ENCODE peak calls at places on chromosomes 4 and X, in five cellular contexts. S is fibroblast of the aortic adventitia, T is thoracic aorta, E is HFF-Myc, K is AG04450. A is an unnamed sample.

GRCh38 chr4:95124906-95125504 is 367.2 kb downstream of the BMPR1B start:
- DNase-seq in S (peak), T (no peak), E (peak), K (peak), A (peak)

GRCh38 chrX:94831364-94831763 is 1157.4 kb downstream of the FAM133A start:
- DNase-seq in S (peak), T (no peak), E (no peak), K (no peak), A (no peak)

GRCh38 chr4:119207051-119207450 is 5.5 kb upstream of the USP53 start:
- DNase-seq in S (peak), T (no peak), E (peak), K (no peak), A (no peak)

GRCh38 chr4:98603683-98604573 is 54.5 kb downstream of the TSPAN5 start:
- DNase-seq in S (no peak), T (no peak), E (no peak), K (no peak), A (no peak)

GRCh38 chr4:65665951-65666523 is 4.3 kb downstream of the EPHA5 start:
- DNase-seq in S (no peak), T (no peak), E (no peak), K (no peak), A (no peak)

GRCh38 chrX:20382518-20383291 is 116.0 kb upstream of the RPS6KA3 start:
- DNase-seq in S (no peak), T (no peak), E (no peak), K (no peak), A (no peak)

GRCh38 chr4:151561551-151562256 is 152.7 kb downstream of the FHIP1A start:
- DNase-seq in S (peak), T (no peak), E (no peak), K (no peak), A (no peak)

GRCh38 chrX:5051831-5052491 is 1176.7 kb downstream of the NLGN4X start:
- DNase-seq in S (no peak), T (peak), E (no peak), K (no peak), A (peak)

GRCh38 chr4:98939892-98940298 is 11.0 kb upstream of the EIF4E start:
- DNase-seq in S (peak), T (no peak), E (no peak), K (peak), A (no peak)

GRCh38 chrX:143934542-143934941 is 50.7 kb downstream of the UBE2NL start:
- DNase-seq in S (no peak), T (no peak), E (no peak), K (no peak), A (no peak)

GRCh38 chrX:153477458-153477857 is 7.1 kb upstream of the HAUS7 start:
- DNase-seq in S (no peak), T (no peak), E (no peak), K (no peak), A (no peak)

GRCh38 chrX:136204571-136204970 is 46.6 kb downstream of the MAP7D3 start:
- DNase-seq in S (peak), T (peak), E (no peak), K (no peak), A (no peak)

GRCh38 chrX:23861215-23861896 is 46.4 kb downstream of the APOO start:
- DNase-seq in S (no peak), T (no peak), E (no peak), K (no peak), A (no peak)

GRCh38 chrX:32749075-32749474 is 462.3 kb downstream of the DMD start:
- DNase-seq in S (no peak), T (no peak), E (no peak), K (no peak), A (no peak)

GRCh38 chr4:87067120-87067885 is 132.5 kb downstream of the AFF1 start:
- DNase-seq in S (peak), T (no peak), E (no peak), K (no peak), A (no peak)

GRCh38 chr4:6804082-6804752 is 21.7 kb downstream of the KIAA0232 start:
- DNase-seq in S (no peak), T (no peak), E (no peak), K (no peak), A (no peak)

GRCh38 chrX:63746278-63746677 is 38.7 kb downstream of the ARHGEF9 start:
- DNase-seq in S (no peak), T (no peak), E (no peak), K (no peak), A (no peak)

GRCh38 chr4:76279462-76279861 is 27.1 kb upstream of the STBD1 start:
- DNase-seq in S (no peak), T (no peak), E (no peak), K (no peak), A (no peak)

GRCh38 chr4:16032871-16033505 is 50.8 kb downstream of the PROM1 start:
- DNase-seq in S (no peak), T (no peak), E (no peak), K (no peak), A (peak)

GRCh38 chr4:113700602-113701150 is 60.9 kb downstream of the CAMK2D start:
- DNase-seq in S (no peak), T (no peak), E (no peak), K (no peak), A (no peak)

GRCh38 chr4:39054497-39054896 is 7.5 kb upstream of the KLHL5 start:
- DNase-seq in S (no peak), T (no peak), E (no peak), K (no peak), A (no peak)

GRCh38 chr4:185849543-185850185 is 37.7 kb upstream of the SORBS2 start:
- DNase-seq in S (peak), T (no peak), E (no peak), K (no peak), A (no peak)

GRCh38 chr4:56348582-56348981 is 38.7 kb downstream of the AASDH start:
- DNase-seq in S (no peak), T (no peak), E (no peak), K (no peak), A (no peak)

GRCh38 chr4:81839347-81840042 is 367.8 kb upstream of the RASGEF1B start:
- DNase-seq in S (no peak), T (no peak), E (no peak), K (no peak), A (peak)

GRCh38 chr4:13059015-13059414 is 425.1 kb downstream of the RAB28 start:
- DNase-seq in S (no peak), T (no peak), E (no peak), K (no peak), A (no peak)

GRCh38 chrX:103215037-103215767 is at the start of gene BEX4:
- DNase-seq in S (peak), T (peak), E (peak), K (no peak), A (no peak)

GRCh38 chrX:123648028-123648810 is 84.6 kb downstream of the THOC2 start:
- DNase-seq in S (peak), T (no peak), E (peak), K (peak), A (peak)

DNA sequence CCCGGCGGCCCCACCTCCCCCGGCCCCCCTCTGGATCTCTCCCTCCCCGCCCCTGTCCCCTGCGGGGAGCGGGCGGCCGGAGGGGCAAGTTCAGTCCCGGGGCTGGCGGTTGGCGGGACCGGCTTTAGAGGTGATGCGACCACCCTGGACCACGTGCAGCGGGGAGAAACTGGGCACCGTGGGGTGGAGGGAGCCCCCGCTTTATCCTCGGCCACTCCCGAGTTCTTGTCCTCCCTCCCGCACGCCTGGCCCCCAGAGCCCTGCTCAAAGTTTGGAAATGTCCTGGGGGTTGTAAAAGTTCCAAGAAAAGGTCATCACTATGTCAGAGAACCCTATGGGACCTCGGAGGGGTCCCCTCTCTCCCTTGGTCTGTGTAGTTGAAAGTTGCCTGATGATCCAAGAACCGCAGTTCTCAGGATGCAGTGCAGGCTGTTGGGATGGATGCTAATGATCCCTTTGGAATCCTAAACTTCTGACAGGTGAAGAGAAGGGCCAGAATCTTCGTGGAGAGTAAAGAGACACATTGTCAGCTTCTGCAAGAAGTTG is 411 bp upstream of the VEGFC start:
- DNase-seq in S (no peak), T (no peak), E (no peak), K (no peak), A (no peak)
- TF ChIP-seq CTCF in S (no peak), T (no peak), E (no peak), K (no peak), A (no peak)

GRCh38 chrX:49037883-49038475 is 5.2 kb downstream of the TFE3 start:
- DNase-seq in S (peak), T (no peak), E (no peak), K (peak), A (no peak)

GRCh38 chrX:49042581-49043219 is 457 bp downstream of the TFE3 start:
- DNase-seq in S (no peak), T (no peak), E (no peak), K (no peak), A (no peak)

GRCh38 chrX:49040376-49040955 is 2.7 kb downstream of the TFE3 start:
- DNase-seq in S (peak), T (no peak), E (no peak), K (no peak), A (no peak)

GRCh38 chrX:49041683-49042529 is 1.3 kb downstream of the TFE3 start:
- DNase-seq in S (peak), T (no peak), E (no peak), K (peak), A (no peak)

DNA sequence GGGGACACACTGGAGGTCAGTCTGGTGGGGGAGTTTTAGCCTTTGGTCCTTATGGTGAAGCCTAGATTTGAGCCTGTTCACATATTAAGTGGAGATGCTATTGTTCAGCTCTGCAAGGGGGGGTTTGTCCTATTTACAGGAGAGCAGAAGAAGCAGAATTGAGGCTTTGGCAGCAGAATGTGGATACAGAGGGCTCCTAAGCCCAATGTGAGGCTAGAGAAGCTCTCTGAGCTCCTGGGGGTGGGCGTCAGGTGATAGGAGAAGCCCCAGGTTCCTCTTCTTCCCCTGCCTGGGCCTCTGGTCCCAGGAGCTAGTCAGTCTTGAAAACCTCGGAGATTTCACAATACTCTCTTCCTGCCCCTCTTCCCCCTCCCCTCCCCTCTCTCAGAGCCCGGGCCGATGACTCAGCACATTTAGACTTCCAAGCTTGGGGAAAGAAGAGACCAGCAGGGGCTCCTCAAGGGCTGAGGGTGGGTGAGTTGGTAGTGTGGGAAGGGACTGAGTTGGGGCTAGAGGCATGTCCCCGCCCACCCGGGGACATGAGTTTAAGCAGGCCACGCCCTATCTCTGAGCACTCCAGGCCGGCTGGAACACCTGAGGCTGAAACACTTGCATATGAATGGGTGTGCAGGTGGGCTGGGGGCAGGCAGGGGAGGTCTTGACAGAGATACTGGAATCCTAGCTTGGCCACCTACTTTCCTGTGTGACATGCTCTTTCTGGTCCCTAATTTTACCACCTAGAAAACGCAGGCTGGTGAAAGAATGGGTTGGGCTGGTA is 3.4 kb downstream of the TFE3 start:
- DNase-seq in S (peak), T (peak), E (peak), K (peak), A (peak)
- TF ChIP-seq CTCF in S (peak), T (no peak), E (no peak), K (peak), A (peak)

GRCh38 chrX:44906542-44906941 is 33.6 kb downstream of the KDM6A start:
- DNase-seq in S (no peak), T (no peak), E (no peak), K (no peak), A (no peak)

GRCh38 chrX:44903107-44903506 is 30.1 kb downstream of the KDM6A start:
- DNase-seq in S (peak), T (no peak), E (no peak), K (peak), A (no peak)

GRCh38 chrX:44903842-44904530 is 31.0 kb downstream of the KDM6A start:
- DNase-seq in S (no peak), T (no peak), E (no peak), K (no peak), A (no peak)

GRCh38 chrX:44906041-44906440 is 33.1 kb downstream of the KDM6A start:
- DNase-seq in S (no peak), T (no peak), E (no peak), K (no peak), A (no peak)

DNA sequence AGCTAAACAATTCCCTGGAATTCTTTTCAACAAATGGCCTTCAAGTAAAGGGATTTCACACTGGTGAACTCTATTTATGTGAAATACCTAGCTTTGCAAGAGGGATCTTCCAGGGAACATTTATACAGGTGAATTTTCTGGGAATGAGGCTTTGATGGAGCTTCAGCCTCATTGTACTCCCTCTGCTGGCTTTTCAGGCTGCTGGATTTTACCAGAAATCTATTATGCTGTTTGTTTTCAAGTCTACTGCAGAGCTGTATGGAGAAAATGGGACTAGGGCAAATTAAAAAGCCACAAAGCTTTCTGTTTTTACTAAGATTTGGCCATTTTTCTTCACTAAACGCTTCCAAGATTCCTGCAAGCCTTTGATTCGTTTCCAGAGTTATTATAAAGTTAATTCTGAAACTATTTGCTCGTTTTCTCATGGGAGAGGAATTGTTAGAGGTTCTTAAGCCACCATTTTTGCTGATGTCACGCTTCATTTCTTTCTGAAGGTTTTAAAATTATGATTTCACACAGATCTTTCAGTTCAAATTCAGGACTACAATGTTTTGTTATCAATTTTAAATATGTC is 31.6 kb downstream of the KDM6A start:
- DNase-seq in S (peak), T (no peak), E (no peak), K (no peak), A (no peak)
- TF ChIP-seq CTCF in S (peak), T (no peak), E (peak), K (peak), A (peak)

GRCh38 chrX:38175140-38175539 is 45.5 kb downstream of the SRPX start:
- DNase-seq in S (no peak), T (no peak), E (no peak), K (no peak), A (no peak)
- TF ChIP-seq CTCF in S (peak), T (no peak), E (peak), K (peak), A (peak)

DNA sequence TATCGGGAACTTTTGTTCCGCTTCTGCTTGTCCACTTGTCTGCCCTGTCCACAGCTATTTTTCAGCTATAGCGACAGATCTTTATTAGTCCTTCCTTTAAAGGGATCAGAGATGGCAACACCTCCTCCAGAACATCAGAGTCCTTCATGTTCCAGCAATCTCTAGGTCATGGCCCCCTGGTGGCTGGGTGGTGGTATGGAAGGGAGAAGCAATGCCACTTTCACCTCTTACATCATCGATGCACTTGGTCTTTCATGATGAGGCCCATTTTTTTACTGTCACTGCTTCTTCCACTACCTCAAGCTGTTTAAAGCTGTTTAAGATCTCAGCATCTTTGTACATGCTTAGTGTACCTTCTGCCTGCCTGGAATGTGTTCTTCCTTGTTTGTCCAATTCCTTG is 106.7 kb downstream of the ARHGAP6 start:
- DNase-seq in S (no peak), T (no peak), E (no peak), K (no peak), A (no peak)
- TF ChIP-seq CTCF in S (peak), T (no peak), E (peak), K (peak), A (peak)

GRCh38 chr4:8103991-8104390 is 54.6 kb downstream of the ABLIM2 start:
- DNase-seq in S (no peak), T (no peak), E (no peak), K (no peak), A (no peak)

GRCh38 chr4:8105303-8106100 is 53.1 kb downstream of the ABLIM2 start:
- DNase-seq in S (no peak), T (no peak), E (no peak), K (no peak), A (no peak)

GRCh38 chr4:8106451-8107025 is 52.1 kb downstream of the ABLIM2 start:
- DNase-seq in S (no peak), T (no peak), E (no peak), K (no peak), A (no peak)

GRCh38 chr4:8103421-8103820 is 55.2 kb downstream of the ABLIM2 start:
- DNase-seq in S (no peak), T (no peak), E (no peak), K (no peak), A (no peak)

DNA sequence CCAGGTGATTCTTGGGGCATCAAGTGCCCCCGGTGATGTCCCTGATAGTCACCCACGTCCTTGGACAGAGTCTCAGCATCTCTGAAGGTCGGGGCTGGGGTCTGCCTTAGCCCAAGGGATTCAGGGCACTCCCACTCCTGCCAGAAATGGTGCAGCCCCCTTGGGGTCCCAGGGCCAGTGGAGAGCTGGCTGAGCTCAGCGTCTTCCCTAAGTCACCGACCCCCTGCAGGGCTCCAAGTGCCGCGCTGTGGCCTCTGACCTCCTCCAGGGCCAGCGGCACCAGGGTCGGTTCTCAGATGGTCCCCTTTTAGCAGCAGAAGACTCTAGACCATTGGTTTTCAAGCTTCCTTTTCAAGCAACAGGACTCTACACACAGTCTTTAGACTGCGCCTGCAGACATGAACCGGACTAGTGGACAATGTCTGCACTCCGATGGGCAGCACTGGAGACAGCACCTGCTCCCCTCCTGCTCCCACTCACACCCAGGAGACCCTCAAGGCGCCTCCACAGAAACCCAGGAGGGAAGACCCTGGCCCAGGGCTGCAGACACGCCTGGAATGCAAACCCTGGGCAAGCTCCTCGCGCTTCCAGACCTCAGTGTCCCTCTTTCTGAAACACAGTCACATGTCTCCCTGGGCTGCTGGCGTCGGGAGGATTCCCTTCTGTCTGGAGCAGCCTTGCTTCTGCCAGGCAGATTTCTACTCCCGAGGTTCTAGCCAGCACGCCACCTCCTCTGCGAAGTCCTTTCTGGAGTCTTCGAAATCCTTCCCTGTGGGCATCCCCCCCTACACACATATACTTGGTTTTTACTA is 53.9 kb downstream of the ABLIM2 start:
- DNase-seq in S (no peak), T (no peak), E (no peak), K (no peak), A (no peak)
- TF ChIP-seq CTCF in S (no peak), T (no peak), E (no peak), K (no peak), A (no peak)

GRCh38 chr4:31016322-31017061 is 296.3 kb downstream of the PCDH7 start:
- DNase-seq in S (no peak), T (no peak), E (no peak), K (no peak), A (no peak)
- TF ChIP-seq CTCF in S (no peak), T (no peak), E (no peak), K (no peak), A (no peak)

A was measured in kidney epithelial cell.